ENCODE peak calls at places on chromosomes 6 and 20, in seven cellular contexts. One of them, this sample, is unnamed.

GRCh38 chr6:108946695-108947094 is 98.5 kb downstream of the ARMC2 start:
- DNase-seq in ovary: peak
- DNase-seq in AG04450: no peak
- DNase-seq in fibroblast of the aortic adventitia: peak
- DNase-seq in astrocyte of the spinal cord: peak
- DNase-seq in lower lobe of right lung: no peak
- DNase-seq in uterus: peak
- DNase-seq in this sample: no peak

GRCh38 chr20:12531626-12532025 is 477.1 kb upstream of the SPTLC3 start:
- DNase-seq in ovary: no peak
- DNase-seq in AG04450: no peak
- DNase-seq in fibroblast of the aortic adventitia: no peak
- DNase-seq in astrocyte of the spinal cord: no peak
- DNase-seq in lower lobe of right lung: no peak
- DNase-seq in uterus: no peak
- DNase-seq in this sample: no peak

GRCh38 chr6:111589366-111589765 is 16.3 kb downstream of the TRAF3IP2 start:
- DNase-seq in ovary: no peak
- DNase-seq in AG04450: no peak
- DNase-seq in fibroblast of the aortic adventitia: peak
- DNase-seq in astrocyte of the spinal cord: peak
- DNase-seq in lower lobe of right lung: no peak
- DNase-seq in uterus: peak
- DNase-seq in this sample: no peak

GRCh38 chr6:145631374-145631773 is 103.9 kb downstream of the EPM2A start:
- DNase-seq in ovary: no peak
- DNase-seq in AG04450: no peak
- DNase-seq in fibroblast of the aortic adventitia: no peak
- DNase-seq in astrocyte of the spinal cord: no peak
- DNase-seq in lower lobe of right lung: no peak
- DNase-seq in uterus: no peak
- DNase-seq in this sample: no peak

GRCh38 chr20:49877254-49877990 is 37.9 kb downstream of the SPATA2 start:
- DNase-seq in ovary: no peak
- DNase-seq in AG04450: no peak
- DNase-seq in fibroblast of the aortic adventitia: no peak
- DNase-seq in astrocyte of the spinal cord: no peak
- DNase-seq in lower lobe of right lung: no peak
- DNase-seq in uterus: no peak
- DNase-seq in this sample: no peak

GRCh38 chr6:7138921-7139358 is 31.2 kb downstream of the RREB1 start:
- DNase-seq in ovary: no peak
- DNase-seq in AG04450: no peak
- DNase-seq in fibroblast of the aortic adventitia: no peak
- DNase-seq in astrocyte of the spinal cord: no peak
- DNase-seq in lower lobe of right lung: peak
- DNase-seq in uterus: no peak
- DNase-seq in this sample: no peak

GRCh38 chr6:165662671-165663282 is at the start of gene PDE10A:
- DNase-seq in ovary: peak
- DNase-seq in AG04450: no peak
- DNase-seq in fibroblast of the aortic adventitia: peak
- DNase-seq in astrocyte of the spinal cord: peak
- DNase-seq in lower lobe of right lung: no peak
- DNase-seq in uterus: peak
- DNase-seq in this sample: no peak

GRCh38 chr6:51901766-51902165 is 185.6 kb downstream of the PKHD1 start:
- DNase-seq in ovary: no peak
- DNase-seq in AG04450: no peak
- DNase-seq in fibroblast of the aortic adventitia: no peak
- DNase-seq in astrocyte of the spinal cord: no peak
- DNase-seq in lower lobe of right lung: no peak
- DNase-seq in uterus: no peak
- DNase-seq in this sample: no peak

GRCh38 chr6:162485464-162485863 is 242.1 kb downstream of the PRKN start:
- DNase-seq in ovary: no peak
- DNase-seq in AG04450: no peak
- DNase-seq in fibroblast of the aortic adventitia: no peak
- DNase-seq in astrocyte of the spinal cord: no peak
- DNase-seq in lower lobe of right lung: no peak
- DNase-seq in uterus: no peak
- DNase-seq in this sample: no peak

GRCh38 chr6:163415176-163415619 is 680 bp downstream of the QKI start:
- DNase-seq in ovary: peak
- DNase-seq in AG04450: no peak
- DNase-seq in fibroblast of the aortic adventitia: no peak
- DNase-seq in astrocyte of the spinal cord: no peak
- DNase-seq in lower lobe of right lung: peak
- DNase-seq in uterus: peak
- DNase-seq in this sample: no peak

GRCh38 chr6:156154896-156155295 is 622.3 kb upstream of the ARID1B start:
- DNase-seq in ovary: no peak
- DNase-seq in AG04450: no peak
- DNase-seq in fibroblast of the aortic adventitia: peak
- DNase-seq in astrocyte of the spinal cord: no peak
- DNase-seq in lower lobe of right lung: no peak
- DNase-seq in uterus: no peak
- DNase-seq in this sample: no peak

GRCh38 chr6:36132221-36132895 is 2.0 kb downstream of the MAPK13 start:
- DNase-seq in ovary: no peak
- DNase-seq in AG04450: no peak
- DNase-seq in fibroblast of the aortic adventitia: no peak
- DNase-seq in astrocyte of the spinal cord: no peak
- DNase-seq in lower lobe of right lung: no peak
- DNase-seq in uterus: no peak
- DNase-seq in this sample: no peak
- TF ChIP-seq CTCF in ovary: no peak
- TF ChIP-seq CTCF in AG04450: no peak
- TF ChIP-seq CTCF in fibroblast of the aortic adventitia: no peak
- TF ChIP-seq CTCF in astrocyte of the spinal cord: no peak
- TF ChIP-seq CTCF in lower lobe of right lung: no peak
- TF ChIP-seq CTCF in uterus: no peak
- TF ChIP-seq CTCF in this sample: no peak

DNA sequence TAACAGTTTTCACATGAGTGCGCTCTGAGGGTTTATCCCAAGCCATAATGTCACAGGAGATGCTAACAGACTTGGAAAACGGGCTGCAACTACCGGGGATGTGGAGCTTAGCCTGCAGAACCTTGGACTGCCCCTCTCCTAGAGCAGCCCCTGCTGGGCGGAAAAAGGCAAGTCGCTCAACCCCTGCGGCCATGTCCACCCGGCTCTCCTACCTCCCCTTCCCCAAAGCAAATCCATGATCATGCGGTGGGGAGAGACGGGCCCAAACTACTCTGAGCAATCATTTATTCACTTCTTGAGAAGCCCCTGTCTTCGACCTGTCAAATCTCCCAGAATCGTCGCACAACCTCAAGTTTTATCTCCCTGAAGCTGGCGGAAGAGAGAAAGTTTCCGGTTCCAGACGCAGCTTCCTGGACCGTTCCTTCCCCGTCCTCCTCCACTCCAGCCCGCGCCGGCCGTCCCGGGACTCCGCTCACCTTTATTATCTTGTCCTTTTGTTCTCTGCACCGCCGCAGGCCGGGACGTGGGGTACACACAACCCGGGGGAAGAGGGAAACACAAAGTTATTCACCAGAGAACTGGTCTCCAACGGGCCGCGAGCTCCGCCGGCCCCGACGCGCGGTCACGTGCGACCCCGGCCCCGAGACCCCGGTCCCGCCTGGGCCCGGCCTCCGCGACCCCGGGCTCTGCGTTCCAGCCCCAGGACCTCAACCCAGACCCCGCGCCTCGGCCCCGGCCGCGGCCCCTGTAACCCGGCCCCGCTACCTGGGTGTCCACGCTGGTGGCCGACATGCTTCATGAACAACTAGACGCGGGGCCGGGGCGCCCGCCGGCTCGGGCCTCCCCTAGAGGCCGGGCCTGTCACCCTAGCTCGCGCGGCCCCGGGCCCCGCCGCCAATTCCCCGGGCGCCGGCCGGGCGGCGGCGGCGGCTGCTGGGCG is 560 bp downstream of the YTHDF1 start:
- DNase-seq in ovary: peak
- DNase-seq in AG04450: no peak
- DNase-seq in fibroblast of the aortic adventitia: peak
- DNase-seq in astrocyte of the spinal cord: peak
- DNase-seq in lower lobe of right lung: no peak
- DNase-seq in uterus: no peak
- DNase-seq in this sample: no peak
- TF ChIP-seq CTCF in ovary: no peak
- TF ChIP-seq CTCF in AG04450: peak
- TF ChIP-seq CTCF in fibroblast of the aortic adventitia: peak
- TF ChIP-seq CTCF in astrocyte of the spinal cord: peak
- TF ChIP-seq CTCF in lower lobe of right lung: no peak
- TF ChIP-seq CTCF in uterus: no peak
- TF ChIP-seq CTCF in this sample: peak

GRCh38 chr6:117514655-117515054 is 32.2 kb downstream of the DCBLD1 start:
- DNase-seq in ovary: no peak
- DNase-seq in AG04450: no peak
- DNase-seq in fibroblast of the aortic adventitia: no peak
- DNase-seq in astrocyte of the spinal cord: no peak
- DNase-seq in lower lobe of right lung: no peak
- DNase-seq in uterus: no peak
- DNase-seq in this sample: no peak
- TF ChIP-seq CTCF in ovary: no peak
- TF ChIP-seq CTCF in AG04450: no peak
- TF ChIP-seq CTCF in fibroblast of the aortic adventitia: no peak
- TF ChIP-seq CTCF in astrocyte of the spinal cord: no peak
- TF ChIP-seq CTCF in lower lobe of right lung: no peak
- TF ChIP-seq CTCF in uterus: no peak
- TF ChIP-seq CTCF in this sample: no peak

GRCh38 chr20:46368902-46369268 is 37.5 kb downstream of the ELMO2 start:
- DNase-seq in ovary: no peak
- DNase-seq in AG04450: no peak
- DNase-seq in fibroblast of the aortic adventitia: no peak
- DNase-seq in astrocyte of the spinal cord: no peak
- DNase-seq in lower lobe of right lung: no peak
- DNase-seq in uterus: no peak
- DNase-seq in this sample: no peak
- TF ChIP-seq CTCF in ovary: no peak
- TF ChIP-seq CTCF in AG04450: no peak
- TF ChIP-seq CTCF in fibroblast of the aortic adventitia: no peak
- TF ChIP-seq CTCF in astrocyte of the spinal cord: no peak
- TF ChIP-seq CTCF in lower lobe of right lung: no peak
- TF ChIP-seq CTCF in uterus: no peak
- TF ChIP-seq CTCF in this sample: no peak

GRCh38 chr20:48331518-48332286 is 496.1 kb downstream of the PREX1 start:
- DNase-seq in ovary: no peak
- DNase-seq in AG04450: no peak
- DNase-seq in fibroblast of the aortic adventitia: no peak
- DNase-seq in astrocyte of the spinal cord: no peak
- DNase-seq in lower lobe of right lung: no peak
- DNase-seq in uterus: no peak
- DNase-seq in this sample: no peak
- TF ChIP-seq CTCF in ovary: no peak
- TF ChIP-seq CTCF in AG04450: no peak
- TF ChIP-seq CTCF in fibroblast of the aortic adventitia: no peak
- TF ChIP-seq CTCF in astrocyte of the spinal cord: no peak
- TF ChIP-seq CTCF in lower lobe of right lung: no peak
- TF ChIP-seq CTCF in uterus: no peak
- TF ChIP-seq CTCF in this sample: no peak

GRCh38 chr20:2396241-2396814 is 15.6 kb downstream of the TGM6 start:
- DNase-seq in ovary: no peak
- DNase-seq in AG04450: no peak
- DNase-seq in fibroblast of the aortic adventitia: no peak
- DNase-seq in astrocyte of the spinal cord: no peak
- DNase-seq in lower lobe of right lung: no peak
- DNase-seq in uterus: no peak
- DNase-seq in this sample: no peak

GRCh38 chr20:2397091-2397490 is 16.4 kb downstream of the TGM6 start:
- DNase-seq in ovary: no peak
- DNase-seq in AG04450: no peak
- DNase-seq in fibroblast of the aortic adventitia: no peak
- DNase-seq in astrocyte of the spinal cord: no peak
- DNase-seq in lower lobe of right lung: no peak
- DNase-seq in uterus: no peak
- DNase-seq in this sample: no peak

GRCh38 chr20:2398453-2398852 is 17.8 kb downstream of the TGM6 start:
- DNase-seq in ovary: no peak
- DNase-seq in AG04450: no peak
- DNase-seq in fibroblast of the aortic adventitia: no peak
- DNase-seq in astrocyte of the spinal cord: no peak
- DNase-seq in lower lobe of right lung: no peak
- DNase-seq in uterus: no peak
- DNase-seq in this sample: no peak

GRCh38 chr20:2399390-2399789 is 18.7 kb downstream of the TGM6 start:
- DNase-seq in ovary: no peak
- DNase-seq in AG04450: no peak
- DNase-seq in fibroblast of the aortic adventitia: no peak
- DNase-seq in astrocyte of the spinal cord: no peak
- DNase-seq in lower lobe of right lung: no peak
- DNase-seq in uterus: no peak
- DNase-seq in this sample: no peak

DNA sequence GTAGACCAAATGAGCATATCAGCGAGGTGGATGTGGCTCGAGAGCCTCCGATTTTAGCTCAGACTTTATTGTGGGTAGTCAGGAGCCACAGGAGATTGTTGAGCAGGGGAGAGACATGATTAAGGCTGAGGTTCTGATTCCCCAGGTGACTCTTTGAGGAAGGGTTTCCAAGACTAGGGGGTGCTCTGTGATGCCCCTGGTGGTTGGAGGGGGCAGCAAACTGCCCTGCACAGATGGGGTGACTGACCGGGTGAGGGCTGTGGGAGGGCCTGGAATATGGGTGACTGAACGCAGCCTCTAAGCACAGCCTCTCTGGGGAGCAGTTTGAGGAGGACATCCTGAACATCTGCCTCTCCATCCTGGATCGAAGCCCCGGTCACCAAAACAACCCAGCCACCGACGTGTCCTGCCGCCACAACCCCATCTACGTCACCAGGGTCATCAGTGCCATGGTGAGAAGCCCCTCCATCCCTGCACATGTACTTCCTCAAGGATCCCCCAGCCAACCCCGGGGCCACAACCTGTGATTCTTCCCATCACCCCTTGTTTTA is 17.0 kb downstream of the TGM6 start:
- DNase-seq in ovary: no peak
- DNase-seq in AG04450: no peak
- DNase-seq in fibroblast of the aortic adventitia: no peak
- DNase-seq in astrocyte of the spinal cord: no peak
- DNase-seq in lower lobe of right lung: no peak
- DNase-seq in uterus: no peak
- DNase-seq in this sample: no peak
- TF ChIP-seq CTCF in ovary: no peak
- TF ChIP-seq CTCF in AG04450: no peak
- TF ChIP-seq CTCF in fibroblast of the aortic adventitia: no peak
- TF ChIP-seq CTCF in astrocyte of the spinal cord: no peak
- TF ChIP-seq CTCF in lower lobe of right lung: no peak
- TF ChIP-seq CTCF in uterus: no peak
- TF ChIP-seq CTCF in this sample: no peak

DNA sequence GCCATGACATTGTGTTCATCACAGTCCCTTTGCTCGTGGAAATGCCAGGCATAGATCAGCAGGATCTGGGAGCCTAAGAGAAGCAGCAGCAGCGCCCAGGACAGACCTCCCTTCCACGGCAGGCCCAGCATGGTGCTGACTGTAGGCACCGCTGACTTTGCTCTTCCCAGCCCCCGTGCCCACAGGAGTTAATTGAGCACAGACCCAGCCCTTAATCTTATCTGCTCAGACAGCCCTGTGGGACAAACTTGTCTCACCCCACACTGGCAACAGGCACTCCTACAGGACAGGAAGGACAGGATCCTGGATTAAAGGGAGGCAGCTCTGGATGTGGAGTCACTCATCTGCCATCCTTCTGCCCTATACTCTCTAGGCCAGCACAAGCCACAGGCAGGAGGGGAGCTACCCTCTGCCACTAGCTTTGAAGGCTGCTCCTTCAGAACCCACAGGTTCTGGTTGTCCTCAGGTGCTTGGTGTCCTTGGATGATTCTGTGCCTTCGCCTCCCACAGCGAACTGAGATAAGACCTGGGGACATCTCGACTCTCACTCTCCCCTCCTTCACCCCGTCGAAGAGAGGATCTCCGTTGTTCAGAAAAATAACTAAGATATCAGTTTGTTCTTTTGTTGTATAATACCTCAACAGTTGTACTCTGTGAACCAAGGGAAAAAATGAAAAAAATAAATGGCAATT is at the start of gene CST9L:
- DNase-seq in ovary: no peak
- DNase-seq in AG04450: no peak
- DNase-seq in fibroblast of the aortic adventitia: no peak
- DNase-seq in astrocyte of the spinal cord: no peak
- DNase-seq in lower lobe of right lung: no peak
- DNase-seq in uterus: no peak
- DNase-seq in this sample: no peak
- TF ChIP-seq CTCF in ovary: no peak
- TF ChIP-seq CTCF in AG04450: no peak
- TF ChIP-seq CTCF in fibroblast of the aortic adventitia: no peak
- TF ChIP-seq CTCF in astrocyte of the spinal cord: no peak
- TF ChIP-seq CTCF in lower lobe of right lung: no peak
- TF ChIP-seq CTCF in uterus: no peak
- TF ChIP-seq CTCF in this sample: no peak